ENCODE peak calls at places on chromosomes 3 and 15, in nine cellular contexts. W is CD8-positive, alpha-beta T cell; M is ovary; Y is GM23338; Q is upper lobe of right lung; B is endodermal cell; C is GM12865; J is coronary artery; N is A673. G is an unnamed sample.

GRCh38 chr3:64143399-64144130 is 81.7 kb downstream of the PRICKLE2 start:
- DNase-seq in W (no peak), M (no peak), Y (no peak), Q (no peak), B (peak; percentile 7), C (no peak), J (no peak), N (peak; percentile 78), G (no peak)

GRCh38 chr15:95405447-95405846 is 925.1 kb upstream of the NR2F2 start:
- DNase-seq in W (no peak), M (no peak), Y (no peak), Q (no peak), B (no peak), C (no peak), J (no peak), N (no peak), G (no peak)

GRCh38 chr3:130779031-130779430 is 32.4 kb upstream of the PIK3R4 start:
- DNase-seq in W (no peak), M (no peak), Y (no peak), Q (no peak), B (no peak), C (peak; percentile 82), J (no peak), N (no peak), G (peak; percentile 62)

GRCh38 chr3:117355566-117355965 is 646.0 kb downstream of the TUSC7 start:
- DNase-seq in W (no peak), M (no peak), Y (peak; percentile 66), Q (no peak), B (peak; percentile 72), C (peak; percentile 4), J (no peak), N (peak; percentile 69), G (peak; percentile 11)

GRCh38 chr3:165395188-165395587 is 199.0 kb upstream of the SLITRK3 start:
- DNase-seq in W (no peak), M (no peak), Y (peak; percentile 34), Q (no peak), B (no peak), C (no peak), J (no peak), N (no peak), G (no peak)

GRCh38 chr3:42655980-42656679 is 2.6 kb downstream of the ZBTB47 start:
- DNase-seq in W (no peak), M (no peak), Y (peak; percentile 28), Q (no peak), B (no peak), C (no peak), J (peak; percentile 74), N (no peak), G (no peak)

GRCh38 chr3:106007512-106007911 is 138.7 kb upstream of the CBLB start:
- DNase-seq in W (no peak), M (no peak), Y (no peak), Q (no peak), B (peak; percentile 59), C (no peak), J (no peak), N (no peak), G (no peak)

GRCh38 chr3:77038928-77039605 is 832 bp upstream of the ROBO2 start:
- DNase-seq in W (no peak), M (peak; percentile 31), Y (peak; percentile 52), Q (no peak), B (peak; percentile 75), C (no peak), J (no peak), N (peak; percentile 61), G (no peak)

GRCh38 chr15:66938114-66938830 is 127.1 kb upstream of the SMAD3 start:
- DNase-seq in W (no peak), M (no peak), Y (peak; percentile 20), Q (no peak), B (peak; percentile 32), C (no peak), J (no peak), N (no peak), G (no peak)

GRCh38 chr3:125334675-125335560 is 40.2 kb downstream of the ZNF148 start:
- DNase-seq in W (no peak), M (no peak), Y (no peak), Q (no peak), B (no peak), C (no peak), J (no peak), N (peak; percentile 34), G (no peak)

GRCh38 chr15:40367038-40367672 is 9.1 kb downstream of the DISP2 start:
- DNase-seq in W (no peak), M (no peak), Y (no peak), Q (peak; percentile 64), B (peak; percentile 31), C (no peak), J (no peak), N (no peak), G (no peak)

GRCh38 chr3:71052725-71053124 is 530.8 kb downstream of the FOXP1 start:
- DNase-seq in W (no peak), M (no peak), Y (no peak), Q (no peak), B (no peak), C (no peak), J (no peak), N (no peak), G (no peak)

GRCh38 chr15:85749261-85750151 is 45.2 kb downstream of the KLHL25 start:
- DNase-seq in W (no peak), M (no peak), Y (no peak), Q (no peak), B (peak; percentile 54), C (no peak), J (peak; percentile 79), N (no peak), G (no peak)

GRCh38 chr3:62607287-62608029 is 234.1 kb upstream of the FEZF2 start:
- DNase-seq in W (no peak), M (no peak), Y (peak; percentile 11), Q (peak; percentile 88), B (no peak), C (no peak), J (no peak), N (peak; percentile 7), G (no peak)

GRCh38 chr3:198107840-198108734 is 148.1 kb downstream of the LMLN start:
- DNase-seq in W (no peak), M (no peak), Y (peak; percentile 28), Q (no peak), B (no peak), C (no peak), J (no peak), N (peak; percentile 95), G (no peak)

GRCh38 chr3:110708166-110708565 is 363.4 kb upstream of the NECTIN3 start:
- DNase-seq in W (no peak), M (no peak), Y (no peak), Q (no peak), B (no peak), C (no peak), J (no peak), N (no peak), G (no peak)

DNA sequence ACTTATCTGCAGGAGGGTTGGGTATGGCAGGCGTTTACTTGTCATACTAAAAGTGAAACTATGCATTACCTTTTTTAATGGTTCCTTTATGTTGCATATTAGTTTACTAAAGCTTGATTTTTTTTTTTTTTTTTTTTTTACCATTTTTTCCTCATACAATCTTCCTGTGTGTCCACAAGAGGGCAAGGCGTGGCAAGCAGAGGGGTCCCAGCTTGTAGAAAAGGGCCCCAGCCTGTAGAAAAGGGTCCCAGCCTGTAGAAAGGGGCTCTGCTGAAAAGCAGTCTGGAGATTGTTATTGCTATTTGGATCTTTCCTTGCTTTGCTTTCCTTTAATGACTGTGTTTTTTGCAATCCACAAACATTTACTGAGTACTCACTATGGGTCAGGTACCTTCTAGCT is 21.9 kb downstream of the MKRN2 start:
- DNase-seq in W (no peak), M (no peak), Y (no peak), Q (no peak), B (no peak), C (no peak), J (no peak), N (no peak), G (no peak)
- TF ChIP-seq CTCF in W (peak; percentile 13), M (no peak), Y (peak; percentile 35), Q (no peak), B (peak; percentile 59), C (peak; percentile 11), J (no peak), N (peak; percentile 36), G (no peak)

DNA sequence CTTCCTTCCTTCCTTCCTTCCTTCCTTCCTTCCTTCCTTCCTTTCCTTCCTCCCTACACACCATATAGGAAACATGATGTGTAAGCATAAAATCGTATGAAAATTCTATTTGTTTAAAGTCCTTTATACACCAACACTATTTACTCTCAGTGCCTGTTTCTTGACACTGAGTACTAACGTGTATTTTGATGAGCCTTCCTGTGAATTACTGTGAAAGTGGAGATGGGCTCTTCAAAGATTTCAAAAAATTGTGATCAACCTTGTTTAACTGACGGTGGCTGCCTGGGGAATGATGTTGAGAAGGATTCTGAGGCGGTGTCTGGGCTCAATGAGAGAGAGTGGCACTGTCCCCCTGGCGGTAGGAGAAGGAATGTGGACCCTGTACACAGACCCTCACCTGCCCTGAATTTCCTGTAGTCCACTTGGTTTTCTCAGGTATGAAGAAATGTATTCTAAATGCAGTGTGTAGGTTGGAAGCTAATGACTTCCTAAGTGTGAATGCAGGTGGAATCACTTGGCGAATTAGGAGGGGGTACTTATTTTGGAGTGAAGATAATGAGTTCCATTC is 237.9 kb downstream of the GAP43 start:
- DNase-seq in W (no peak), M (no peak), Y (peak; percentile 69), Q (no peak), B (peak; percentile 70), C (peak; percentile 2), J (no peak), N (peak; percentile 95), G (no peak)
- TF ChIP-seq CTCF in W (no peak), M (no peak), Y (peak; percentile 76), Q (no peak), B (peak; percentile 82), C (peak; percentile 23), J (no peak), N (peak; percentile 44), G (no peak)

DNA sequence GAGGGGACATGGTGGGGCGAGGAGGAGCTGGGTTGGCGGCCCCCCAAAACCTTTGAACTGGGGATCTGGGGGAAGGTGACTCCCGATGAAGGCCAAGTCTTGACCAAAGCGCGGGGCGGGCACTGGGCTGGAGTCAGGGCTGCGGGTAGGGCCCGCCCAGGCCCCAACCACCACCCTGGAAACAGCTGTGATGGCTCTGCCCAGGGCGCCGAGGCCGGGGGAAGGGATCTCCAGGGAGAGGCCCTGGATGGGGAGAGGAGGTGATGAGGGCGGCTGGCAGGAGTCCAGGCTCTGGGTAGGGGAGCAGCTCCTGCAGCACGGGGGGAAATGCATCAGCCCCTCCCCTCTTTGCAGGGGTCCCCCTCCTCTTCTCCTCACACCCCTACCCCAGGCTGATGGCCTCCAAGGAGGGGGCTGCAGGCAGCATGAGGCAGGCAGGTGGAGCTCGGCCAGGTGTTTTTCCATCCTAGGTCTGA is 5.9 kb upstream of the C15orf39 start:
- DNase-seq in W (no peak), M (peak; percentile 76), Y (peak; percentile 68), Q (no peak), B (no peak), C (no peak), J (no peak), N (no peak), G (no peak)
- TF ChIP-seq CTCF in W (no peak), M (no peak), Y (no peak), Q (no peak), B (no peak), C (no peak), J (no peak), N (no peak), G (no peak)

DNA sequence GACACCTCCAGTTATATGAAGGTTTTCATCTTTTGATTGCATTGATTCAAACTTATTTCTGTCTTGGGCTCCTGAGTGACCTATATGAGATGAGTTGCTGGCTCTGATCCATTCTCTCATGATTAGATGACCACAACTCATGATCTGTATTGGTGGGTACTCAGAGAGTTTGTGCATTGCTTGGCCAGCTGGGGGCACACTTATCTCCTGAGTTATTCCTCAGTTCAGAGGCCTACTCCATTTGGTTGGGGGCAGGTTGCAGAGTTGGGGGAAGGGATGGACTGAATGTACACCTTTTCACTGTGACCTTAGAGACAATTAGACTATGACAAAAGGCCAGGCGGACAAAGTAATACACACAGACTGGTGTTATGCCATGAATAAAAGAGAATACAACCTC is 166.2 kb upstream of the SEMA6D start:
- DNase-seq in W (no peak), M (no peak), Y (peak; percentile 48), Q (no peak), B (peak; percentile 67), C (no peak), J (no peak), N (peak; percentile 34), G (no peak)
- TF ChIP-seq CTCF in W (no peak), M (no peak), Y (peak; percentile 56), Q (no peak), B (peak; percentile 68), C (no peak), J (no peak), N (peak; percentile 60), G (no peak)